ENCODE peak calls at places on chromosome 13, in seven cellular contexts. S, E, F, Z, M, P and A are unnamed samples.

GRCh38 chr13:79659161-79659560 is 178.2 kb downstream of the NDFIP2 start:
- DNase-seq in S (no peak), E (no peak), F (no peak), Z (no peak), M (no peak), P (no peak), A (no peak)

GRCh38 chr13:28204690-28205443 is 66.5 kb downstream of the PAN3 start:
- DNase-seq in S (no peak), E (no peak), F (no peak), Z (no peak), M (no peak), P (no peak), A (no peak)

GRCh38 chr13:104253063-104253680 is 1187.0 kb upstream of the SLC10A2 start:
- DNase-seq in S (no peak), E (no peak), F (no peak), Z (no peak), M (no peak), P (no peak), A (no peak)

GRCh38 chr13:19927117-19927734 is 31.3 kb upstream of the ZMYM2 start:
- DNase-seq in S (no peak), E (no peak), F (no peak), Z (peak), M (peak), P (peak), A (no peak)

GRCh38 chr13:96730676-96731075 is 263.6 kb downstream of the OXGR1 start:
- DNase-seq in S (no peak), E (no peak), F (no peak), Z (no peak), M (no peak), P (no peak), A (no peak)

GRCh38 chr13:51764184-51765141 is 39.5 kb downstream of the DHRS12 start:
- DNase-seq in S (no peak), E (peak), F (peak), Z (no peak), M (no peak), P (peak), A (no peak)

GRCh38 chr13:46804391-46804815 is 7.4 kb upstream of the ESD start:
- DNase-seq in S (no peak), E (no peak), F (no peak), Z (peak), M (no peak), P (peak), A (no peak)

GRCh38 chr13:32073180-32073864 is 41.7 kb downstream of the FRY start:
- DNase-seq in S (no peak), E (no peak), F (no peak), Z (no peak), M (no peak), P (no peak), A (no peak)

GRCh38 chr13:34127523-34127922 is 309.6 kb downstream of the RFC3 start:
- DNase-seq in S (no peak), E (no peak), F (no peak), Z (no peak), M (no peak), P (no peak), A (no peak)

GRCh38 chr13:41019578-41020347 is 647 bp upstream of the ELF1 start:
- DNase-seq in S (no peak), E (no peak), F (no peak), Z (no peak), M (no peak), P (no peak), A (no peak)

GRCh38 chr13:44040754-44041100 is 161.0 kb downstream of the LACC1 start:
- DNase-seq in S (no peak), E (no peak), F (no peak), Z (no peak), M (no peak), P (peak), A (no peak)

GRCh38 chr13:98214707-98215106 is 37.6 kb upstream of the RNF113B start:
- DNase-seq in S (no peak), E (no peak), F (no peak), Z (no peak), M (no peak), P (no peak), A (no peak)

GRCh38 chr13:99589575-99589974 is 88.3 kb downstream of the TM9SF2 start:
- DNase-seq in S (no peak), E (no peak), F (no peak), Z (no peak), M (no peak), P (no peak), A (no peak)

GRCh38 chr13:97653741-97654140 is 219.8 kb downstream of the RAP2A start:
- DNase-seq in S (no peak), E (no peak), F (no peak), Z (no peak), M (no peak), P (peak), A (no peak)

GRCh38 chr13:26679945-26680516 is 80.6 kb downstream of the GPR12 start:
- DNase-seq in S (no peak), E (no peak), F (no peak), Z (no peak), M (no peak), P (peak), A (no peak)

GRCh38 chr13:50740052-50740741 is 103.3 kb downstream of the DLEU7 start:
- DNase-seq in S (no peak), E (no peak), F (no peak), Z (no peak), M (no peak), P (no peak), A (no peak)

GRCh38 chr13:97280478-97280877 is 58.3 kb downstream of the MBNL2 start:
- DNase-seq in S (no peak), E (peak), F (peak), Z (no peak), M (no peak), P (no peak), A (no peak)

GRCh38 chr13:33202644-33203169 is 82.8 kb downstream of the STARD13 start:
- DNase-seq in S (no peak), E (no peak), F (no peak), Z (no peak), M (no peak), P (no peak), A (no peak)

GRCh38 chr13:114339779-114340534 is 25.7 kb downstream of the CHAMP1 start:
- DNase-seq in S (no peak), E (no peak), F (peak), Z (peak), M (no peak), P (peak), A (no peak)

GRCh38 chr13:41544824-41545707 is 87.7 kb downstream of the RGCC start:
- DNase-seq in S (no peak), E (no peak), F (no peak), Z (no peak), M (no peak), P (peak), A (no peak)

GRCh38 chr13:111209613-111210012 is 94.5 kb downstream of the ARHGEF7 start:
- DNase-seq in S (no peak), E (no peak), F (no peak), Z (no peak), M (no peak), P (no peak), A (no peak)

GRCh38 chr13:111906306-111906705 is 160.6 kb upstream of the SOX1 start:
- DNase-seq in S (no peak), E (no peak), F (no peak), Z (no peak), M (no peak), P (no peak), A (no peak)

GRCh38 chr13:25766576-25766975 is 285.2 kb downstream of the SHISA2 start:
- DNase-seq in S (no peak), E (no peak), F (no peak), Z (no peak), M (no peak), P (no peak), A (no peak)

GRCh38 chr13:27960362-27961226 is 8.5 kb downstream of the CDX2 start:
- DNase-seq in S (peak), E (no peak), F (no peak), Z (peak), M (peak), P (no peak), A (no peak)

GRCh38 chr13:106537521-106537920 is 2.1 kb upstream of the EFNB2 start:
- DNase-seq in S (no peak), E (no peak), F (no peak), Z (no peak), M (no peak), P (no peak), A (no peak)

GRCh38 chr13:111005808-111006494 is 91.1 kb upstream of the ANKRD10 start:
- DNase-seq in S (peak), E (no peak), F (no peak), Z (no peak), M (no peak), P (peak), A (no peak)

GRCh38 chr13:39062004-39062403 is 23.7 kb downstream of the NHLRC3 start:
- DNase-seq in S (no peak), E (no peak), F (no peak), Z (no peak), M (no peak), P (no peak), A (no peak)

GRCh38 chr13:111177081-111177711 is 62.1 kb downstream of the ARHGEF7 start:
- DNase-seq in S (no peak), E (peak), F (no peak), Z (no peak), M (no peak), P (peak), A (no peak)

GRCh38 chr13:27476943-27477681 is 26.7 kb upstream of the MTIF3 start:
- DNase-seq in S (no peak), E (no peak), F (no peak), Z (no peak), M (peak), P (peak), A (no peak)

GRCh38 chr13:110285991-110286923 is 20.7 kb downstream of the COL4A1 start:
- DNase-seq in S (no peak), E (no peak), F (no peak), Z (no peak), M (no peak), P (no peak), A (no peak)

GRCh38 chr13:95059306-95059705 is 241.9 kb downstream of the ABCC4 start:
- DNase-seq in S (no peak), E (no peak), F (no peak), Z (no peak), M (no peak), P (no peak), A (no peak)

GRCh38 chr13:21033224-21033855 is 28.0 kb downstream of the LATS2 start:
- DNase-seq in S (no peak), E (no peak), F (no peak), Z (no peak), M (no peak), P (no peak), A (no peak)

GRCh38 chr13:25018729-25019115 is 77.2 kb upstream of the PABPC3 start:
- DNase-seq in S (no peak), E (no peak), F (peak), Z (no peak), M (no peak), P (no peak), A (no peak)

GRCh38 chr13:39913928-39914327 is 258.5 kb downstream of the COG6 start:
- DNase-seq in S (no peak), E (no peak), F (no peak), Z (no peak), M (no peak), P (no peak), A (no peak)

GRCh38 chr13:92727118-92727517 is 499.5 kb upstream of the GPC6 start:
- DNase-seq in S (no peak), E (no peak), F (no peak), Z (no peak), M (no peak), P (peak), A (no peak)

GRCh38 chr13:76852991-76853390 is 33.2 kb downstream of the KCTD12 start:
- DNase-seq in S (no peak), E (no peak), F (no peak), Z (peak), M (no peak), P (peak), A (no peak)